ENCODE peak calls at places on chromosomes 2 and 18, in five cellular contexts. Q, D, G, Y and B are unnamed samples.
A peak's percentile ranks its signal among the peaks of the same experiment; 100 is the strongest.

GRCh38 chr2:142796161-142796560 is 81.3 kb upstream of the KYNU start:
- DNase-seq in Q (no peak), D (no peak), G (no peak), Y (no peak), B (no peak)

GRCh38 chr2:188422726-188423125 is 131.1 kb downstream of the GULP1 start:
- DNase-seq in Q (no peak), D (no peak), G (no peak), Y (no peak), B (no peak)

GRCh38 chr18:25786778-25787177 is 303.6 kb downstream of the SS18 start:
- DNase-seq in Q (no peak), D (no peak), G (no peak), Y (no peak), B (no peak)

GRCh38 chr2:9638532-9638931 is 7.7 kb upstream of the YWHAQ start:
- DNase-seq in Q (no peak), D (peak; percentile 53), G (peak; percentile 70), Y (peak; percentile 84), B (peak; percentile 53)

GRCh38 chr2:95062716-95063400 is 37.4 kb downstream of the MAL start:
- DNase-seq in Q (no peak), D (no peak), G (no peak), Y (no peak), B (no peak)

GRCh38 chr2:23697676-23698075 is 229.2 kb downstream of the ATAD2B start:
- DNase-seq in Q (no peak), D (no peak), G (no peak), Y (no peak), B (no peak)

GRCh38 chr18:48139427-48140347 is 209.2 kb upstream of the SMAD2 start:
- DNase-seq in Q (no peak), D (peak; percentile 92), G (no peak), Y (no peak), B (no peak)

GRCh38 chr2:101873543-101873942 is 118.2 kb upstream of the IL1R2 start:
- DNase-seq in Q (no peak), D (no peak), G (no peak), Y (no peak), B (no peak)

GRCh38 chr18:68428026-68428425 is 286.9 kb downstream of the TMX3 start:
- DNase-seq in Q (no peak), D (no peak), G (no peak), Y (no peak), B (no peak)

GRCh38 chr2:575728-576237 is 101.4 kb downstream of the TMEM18 start:
- DNase-seq in Q (no peak), D (no peak), G (no peak), Y (no peak), B (no peak)

GRCh38 chr2:109396338-109397180 is 217.2 kb downstream of the SEPTIN10 start:
- DNase-seq in Q (peak; percentile 46), D (no peak), G (no peak), Y (no peak), B (no peak)

GRCh38 chr2:96937586-96937985 is 48.8 kb downstream of the FAM178B start:
- DNase-seq in Q (no peak), D (no peak), G (no peak), Y (no peak), B (no peak)

GRCh38 chr18:422966-423365 is 77.5 kb downstream of the COLEC12 start:
- DNase-seq in Q (no peak), D (no peak), G (no peak), Y (no peak), B (no peak)

GRCh38 chr2:12201369-12201768 is 454.9 kb downstream of the LPIN1 start:
- DNase-seq in Q (no peak), D (no peak), G (no peak), Y (no peak), B (no peak)

GRCh38 chr2:17981936-17982335 is 103.5 kb downstream of the KCNS3 start:
- DNase-seq in Q (no peak), D (no peak), G (no peak), Y (no peak), B (no peak)
- H3K4me1 ChIP-seq in Q (no peaks in the 10 kb centered on the region), D (peaks cover 10% of the 10 kb centered on the region), G (peaks cover 24% of the 10 kb centered on the region), Y (peaks cover 5% of the 10 kb centered on the region), B (no peaks in the 10 kb centered on the region)

GRCh38 chr2:160371251-160372009 is 122.2 kb downstream of the RBMS1 start:
- DNase-seq in Q (no peak), D (no peak), G (no peak), Y (no peak), B (no peak)
- H3K4me1 ChIP-seq in Q (peaks cover 4% of the 10 kb centered on the region), D (peaks cover 97% of the 10 kb centered on the region), G (peaks cover 99% of the 10 kb centered on the region), Y (peaks cover 8% of the 10 kb centered on the region), B (peaks cover 22% of the 10 kb centered on the region)

DNA sequence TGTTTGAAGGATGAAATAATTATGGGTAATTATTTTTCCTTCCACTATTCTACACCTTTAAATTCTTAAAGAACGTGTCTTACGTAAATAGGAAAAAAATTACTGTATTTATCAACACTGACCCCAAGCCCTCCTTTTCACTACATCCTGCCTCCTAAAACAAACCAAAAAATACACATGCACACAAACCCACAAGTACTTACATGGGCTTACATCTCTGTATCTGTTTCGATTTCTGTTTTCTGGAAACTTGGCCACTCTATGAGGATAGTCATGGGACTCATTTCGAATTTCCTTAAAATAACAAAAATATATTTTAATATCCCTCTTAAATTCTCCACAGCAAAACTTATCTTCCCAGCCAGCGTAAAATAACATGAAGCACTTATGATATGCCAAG is 25.1 kb downstream of the PTPN2 start:
- DNase-seq in Q (no peak), D (no peak), G (no peak), Y (no peak), B (no peak)
- H3K4me1 ChIP-seq in Q (no peaks in the 10 kb centered on the region), D (peaks cover 25% of the 10 kb centered on the region), G (peaks cover 6% of the 10 kb centered on the region), Y (no peaks in the 10 kb centered on the region), B (no peaks in the 10 kb centered on the region)

DNA sequence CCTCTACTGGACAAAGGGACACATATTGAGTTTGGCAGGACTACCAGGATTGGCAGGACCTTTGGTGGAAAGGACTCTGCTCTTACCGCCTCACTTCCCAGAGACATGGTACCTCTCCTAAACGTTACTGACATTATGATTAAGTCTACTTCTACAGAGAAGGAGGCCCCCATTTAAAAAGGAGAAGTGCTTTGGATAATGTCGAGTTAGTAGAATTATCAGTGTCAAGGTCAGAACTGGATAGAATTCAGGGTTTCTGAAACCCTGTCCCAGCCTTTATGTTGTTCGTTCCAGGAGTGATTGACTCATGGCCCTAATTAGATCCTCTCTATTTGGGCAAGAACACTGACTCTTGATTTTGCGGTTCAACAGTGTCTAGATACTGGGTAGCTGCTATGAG is 45.8 kb downstream of the LRRTM1 start:
- DNase-seq in Q (no peak), D (no peak), G (no peak), Y (no peak), B (no peak)
- H3K4me1 ChIP-seq in Q (no peaks in the 10 kb centered on the region), D (no peaks in the 10 kb centered on the region), G (no peaks in the 10 kb centered on the region), Y (no peaks in the 10 kb centered on the region), B (no peaks in the 10 kb centered on the region)

GRCh38 chr2:105403241-105403784 is 4.5 kb upstream of the FHL2 start:
- DNase-seq in Q (no peak), D (no peak), G (no peak), Y (no peak), B (no peak)
- H3K4me1 ChIP-seq in Q (peaks cover 2% of the 10 kb centered on the region), D (peaks cover 26% of the 10 kb centered on the region), G (peaks cover 21% of the 10 kb centered on the region), Y (peaks cover 2% of the 10 kb centered on the region), B (no peaks in the 10 kb centered on the region)

GRCh38 chr18:59540819-59541218 is 156.4 kb downstream of the CCBE1 start:
- DNase-seq in Q (no peak), D (no peak), G (no peak), Y (no peak), B (no peak)

GRCh38 chr18:59539108-59539507 is 158.1 kb downstream of the CCBE1 start:
- DNase-seq in Q (no peak), D (no peak), G (no peak), Y (no peak), B (no peak)

GRCh38 chr18:59537581-59537980 is 159.6 kb downstream of the CCBE1 start:
- DNase-seq in Q (no peak), D (no peak), G (no peak), Y (no peak), B (no peak)

GRCh38 chr18:59540356-59540755 is 156.9 kb downstream of the CCBE1 start:
- DNase-seq in Q (no peak), D (no peak), G (no peak), Y (no peak), B (no peak)

GRCh38 chr18:59536181-59536580 is 161.0 kb downstream of the CCBE1 start:
- DNase-seq in Q (no peak), D (no peak), G (no peak), Y (no peak), B (no peak)
- H3K4me1 ChIP-seq in Q (no peaks in the 10 kb centered on the region), D (no peaks in the 10 kb centered on the region), G (no peaks in the 10 kb centered on the region), Y (no peaks in the 10 kb centered on the region), B (no peaks in the 10 kb centered on the region)

DNA sequence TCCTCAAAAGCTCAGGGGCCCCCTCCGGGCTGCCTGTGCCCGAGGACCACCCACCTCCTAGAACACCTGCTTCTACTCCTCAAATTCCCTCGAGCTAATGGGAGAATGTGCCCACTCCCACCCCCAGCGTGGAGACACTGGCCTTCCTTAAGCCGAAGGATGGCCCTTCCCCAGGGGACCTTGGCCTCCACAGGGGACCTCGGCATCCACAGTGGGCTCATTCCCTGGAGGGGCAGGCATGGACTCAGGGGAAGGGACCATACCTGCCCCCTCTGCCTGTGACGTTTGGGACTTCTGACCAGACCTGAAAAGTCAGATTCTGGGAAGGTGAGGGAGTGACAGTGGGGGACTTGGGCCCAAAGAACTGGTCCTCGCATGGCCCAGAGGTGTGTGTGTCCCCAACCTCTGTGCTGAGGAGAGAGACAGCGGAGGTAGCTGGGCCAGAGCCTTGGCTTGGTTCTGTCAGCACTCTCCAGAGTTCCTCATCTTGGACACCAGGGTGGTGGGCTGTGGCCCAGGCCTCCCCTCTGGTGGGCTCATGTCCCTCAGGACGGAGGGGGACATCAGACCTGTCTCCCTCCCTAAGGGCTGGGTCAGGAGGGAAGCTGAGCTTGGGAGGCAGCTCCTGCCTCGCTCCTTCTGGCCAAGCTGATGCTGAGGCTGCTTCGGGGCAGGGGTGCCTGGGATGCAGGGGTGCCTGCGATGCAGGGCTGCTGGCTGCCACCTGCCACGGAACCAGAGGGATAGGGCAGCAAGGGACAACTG is 240.4 kb downstream of the HAUS1 start:
- DNase-seq in Q (no peak), D (no peak), G (no peak), Y (no peak), B (no peak)
- H3K4me1 ChIP-seq in Q (peaks cover 3% of the 10 kb centered on the region), D (no peaks in the 10 kb centered on the region), G (peaks cover 12% of the 10 kb centered on the region), Y (no peaks in the 10 kb centered on the region), B (no peaks in the 10 kb centered on the region)

GRCh38 chr18:7619676-7620075 is 52.6 kb downstream of the PTPRM start:
- DNase-seq in Q (no peak), D (no peak), G (no peak), Y (no peak), B (no peak)
- H3K4me1 ChIP-seq in Q (no peaks in the 10 kb centered on the region), D (peaks cover 53% of the 10 kb centered on the region), G (peaks cover 65% of the 10 kb centered on the region), Y (no peaks in the 10 kb centered on the region), B (no peaks in the 10 kb centered on the region)

GRCh38 chr2:239324456-239324855 is 76.4 kb downstream of the HDAC4 start:
- DNase-seq in Q (peak; percentile 29), D (peak; percentile 22), G (no peak), Y (no peak), B (no peak)
- H3K4me1 ChIP-seq in Q (no peaks in the 10 kb centered on the region), D (peaks cover 69% of the 10 kb centered on the region), G (peaks cover 34% of the 10 kb centered on the region), Y (no peaks in the 10 kb centered on the region), B (no peaks in the 10 kb centered on the region)